ENCODE peak calls at places on chromosomes 12 and 14, in nine cellular contexts. T is gastrocnemius medialis; S is effector CD8-positive, alpha-beta T cell; O is amygdala; E is A549; X is activated T-helper 1 cell treated with Interleukin-2 at 50 U/mL for 16 hours; G is hypothalamus; K is hepatic stellate cell; Q is activated T-helper 9 cell treated with anti-CD3 and anti-CD28 coated beads, Interleukin-2, amount 50 U/mL, for 16 hours. R is an unnamed sample.

GRCh38 chr12:6384499-6385436 is 806 bp downstream of the LTBR start:
- DNase-seq in T (no peak), S (no peak), O (no peak), E (no peak), X (no peak), G (no peak), K (peak; percentile 58), Q (no peak), R (peak; percentile 27)

GRCh38 chr14:51004801-51005526 is 60.7 kb upstream of the PYGL start:
- DNase-seq in T (no peak), S (no peak), O (no peak), E (peak; percentile 63), X (no peak), G (no peak), K (no peak), Q (no peak), R (no peak)

GRCh38 chr12:5694759-5695409 is 250.2 kb downstream of the ANO2 start:
- DNase-seq in T (no peak), S (no peak), O (no peak), E (no peak), X (no peak), G (no peak), K (no peak), Q (no peak), R (no peak)

GRCh38 chr12:44748950-44749468 is 127.1 kb downstream of the NELL2 start:
- DNase-seq in T (no peak), S (no peak), O (no peak), E (no peak), X (no peak), G (no peak), K (no peak), Q (no peak), R (no peak)

GRCh38 chr12:121240484-121241202 is 30.7 kb downstream of the P2RX4 start:
- DNase-seq in T (peak; percentile 34), S (peak; percentile 96), O (no peak), E (no peak), X (peak; percentile 88), G (peak; percentile 11), K (no peak), Q (peak; percentile 80), R (no peak)

GRCh38 chr12:117124421-117125274 is 25.4 kb upstream of the TESC start:
- DNase-seq in T (no peak), S (no peak), O (no peak), E (no peak), X (no peak), G (no peak), K (no peak), Q (no peak), R (no peak)

GRCh38 chr14:23877538-23878180 is 75.9 kb upstream of the DHRS4 start:
- DNase-seq in T (no peak), S (no peak), O (no peak), E (no peak), X (no peak), G (no peak), K (no peak), Q (no peak), R (no peak)

GRCh38 chr12:116352315-116352835 is 74.9 kb upstream of the MED13L start:
- DNase-seq in T (no peak), S (no peak), O (no peak), E (no peak), X (no peak), G (no peak), K (no peak), Q (no peak), R (no peak)

R was measured in MG63.